ENCODE peak calls at places on chromosome 7, in ten cellular contexts. H is non-pigmented ciliary epithelial cell, G is uterus, W is posterior cingulate gyrus, J is Panc1, N is iris pigment epithelial cell, A is NAMALWA, X is psoas muscle, F is anterior cingulate cortex, I is posterior vena cava. E is an unnamed sample.

GRCh38 chr7:46383605-46384004 is 462.5 kb upstream of the IGFBP3 start:
- DNase-seq in F (no peak), I (no peak), H (no peak), A (no peak), J (no peak), X (no peak), G (no peak), W (no peak), N (peak; percentile 87), E (peak; percentile 30)

GRCh38 chr7:69256634-69257081 is 341.6 kb upstream of the AUTS2 start:
- DNase-seq in X (peak; percentile 60), A (no peak), G (peak; percentile 15), F (peak; percentile 30), N (no peak), H (no peak), W (peak; percentile 19), J (no peak), I (peak; percentile 89), E (no peak)

GRCh38 chr7:149837620-149838223 is 453 bp upstream of the ZNF862 start:
- DNase-seq in F (no peak), G (no peak), I (no peak), W (no peak), X (no peak), H (no peak), A (no peak), J (no peak), N (no peak), E (no peak)

GRCh38 chr7:43199333-43199732 is 86.9 kb downstream of the HECW1 start:
- DNase-seq in A (no peak), F (no peak), W (no peak), I (no peak), N (peak; percentile 60), J (no peak), G (no peak), H (no peak), X (no peak), E (peak; percentile 32)

GRCh38 chr7:1403844-1404404 is 55.3 kb downstream of the MICALL2 start:
- DNase-seq in I (no peak), X (no peak), J (no peak), A (no peak), H (peak; percentile 8), F (no peak), G (no peak), N (peak; percentile 81), W (no peak), E (peak; percentile 62)

GRCh38 chr7:96499532-96499931 is 177.6 kb upstream of the SLC25A13 start:
- DNase-seq in F (no peak), X (no peak), G (no peak), I (no peak), N (no peak), J (no peak), H (no peak), A (no peak), W (no peak), E (peak; percentile 23)

GRCh38 chr7:148095066-148095465 is 495.5 kb upstream of the C7orf33 start:
- DNase-seq in H (no peak), X (no peak), G (no peak), I (no peak), J (no peak), W (no peak), F (peak; percentile 14), N (no peak), A (no peak), E (no peak)

GRCh38 chr7:127446842-127447241 is 54.3 kb upstream of the ZNF800 start:
- DNase-seq in G (no peak), J (no peak), H (no peak), A (no peak), I (no peak), W (no peak), F (no peak), X (no peak), N (no peak), E (no peak)

GRCh38 chr7:41824284-41824683 is 121.4 kb upstream of the INHBA start:
- DNase-seq in I (no peak), X (no peak), H (no peak), W (no peak), N (peak; percentile 28), G (no peak), J (no peak), A (no peak), F (no peak), E (peak; percentile 7)

GRCh38 chr7:133484135-133484534 is 231.3 kb downstream of the EXOC4 start:
- DNase-seq in G (no peak), X (no peak), W (no peak), J (no peak), F (no peak), A (peak; percentile 15), I (no peak), N (peak; percentile 38), H (no peak), E (no peak)

GRCh38 chr7:48140001-48140681 is 31.1 kb upstream of the ABCA13 start:
- DNase-seq in I (no peak), N (peak; percentile 38), W (no peak), X (no peak), A (no peak), F (no peak), G (no peak), H (no peak), J (no peak), E (peak; percentile 68)

GRCh38 chr7:128168667-128169210 is 72.3 kb upstream of the LEP start:
- DNase-seq in F (no peak), I (peak; percentile 79), G (no peak), N (no peak), X (peak; percentile 27), J (no peak), H (no peak), A (no peak), W (no peak), E (peak; percentile 38)

GRCh38 chr7:72540923-72541322 is 128.8 kb upstream of the CALN1 start:
- DNase-seq in X (no peak), N (no peak), G (no peak), W (no peak), H (no peak), A (no peak), J (no peak), I (no peak), F (no peak), E (no peak)